ENCODE peak calls at places on chromosome 15, in ten cellular contexts. W, I, X, C, H, J, E, O, T and V are unnamed samples.

GRCh38 chr15:80445300-80446041 is 41.3 kb downstream of the ARNT2 start:
- DNase-seq in W (no peak), I (no peak), X (no peak), C (no peak), H (no peak), J (no peak), E (no peak), O (no peak), T (no peak), V (no peak)

GRCh38 chr15:73127302-73127936 is 75.2 kb downstream of the NEO1 start:
- DNase-seq in W (peak; percentile 32), I (peak; percentile 26), X (peak; percentile 65), C (peak; percentile 49), H (no peak), J (no peak), E (no peak), O (no peak), T (no peak), V (peak; percentile 33)

GRCh38 chr15:25545017-25545416 is 106.2 kb upstream of the UBE3A start:
- DNase-seq in W (peak; percentile 1), I (no peak), X (no peak), C (peak; percentile 16), H (no peak), J (no peak), E (no peak), O (no peak), T (no peak), V (peak; percentile 64)

GRCh38 chr15:45611305-45611704 is 23.5 kb upstream of the SQOR start:
- DNase-seq in W (peak; percentile 29), I (no peak), X (peak; percentile 33), C (no peak), H (no peak), J (no peak), E (no peak), O (no peak), T (no peak), V (peak; percentile 27)

GRCh38 chr15:70014860-70015490 is 82.7 kb downstream of the TLE3 start:
- DNase-seq in W (no peak), I (no peak), X (peak; percentile 63), C (no peak), H (no peak), J (no peak), E (no peak), O (no peak), T (no peak), V (no peak)

GRCh38 chr15:79007066-79007465 is 62.2 kb upstream of the CTSH start:
- DNase-seq in W (peak; percentile 25), I (peak; percentile 33), X (peak; percentile 74), C (peak; percentile 68), H (peak; percentile 72), J (peak; percentile 16), E (no peak), O (no peak), T (no peak), V (no peak)

GRCh38 chr15:28456476-28457395 is 76.0 kb downstream of the GOLGA8G start:
- DNase-seq in W (no peak), I (no peak), X (peak; percentile 7), C (no peak), H (peak; percentile 39), J (no peak), E (no peak), O (no peak), T (no peak), V (peak; percentile 9)

GRCh38 chr15:90184119-90184785 is 16.9 kb upstream of the SEMA4B start:
- DNase-seq in W (peak; percentile 73), I (no peak), X (no peak), C (peak; percentile 61), H (peak; percentile 87), J (peak; percentile 31), E (no peak), O (peak; percentile 90), T (no peak), V (peak; percentile 72)

GRCh38 chr15:51801391-51801835 is 28.0 kb upstream of the TMOD3 start:
- DNase-seq in W (peak; percentile 24), I (peak; percentile 15), X (peak; percentile 60), C (peak; percentile 25), H (peak; percentile 51), J (no peak), E (no peak), O (no peak), T (no peak), V (no peak)